ENCODE peak calls at places on chromosomes 4 and X, in four cellular contexts. One of them, this sample, is unnamed.

GRCh38 chrX:117538441-117539418 is 577.9 kb downstream of the KLHL13 start:
- DNase-seq in fibroblast of lung: no peak
- DNase-seq in SK-N-SH: no peak
- DNase-seq in heart left ventricle: no peak
- DNase-seq in this sample: no peak

GRCh38 chrX:49155243-49155899 is 7.2 kb upstream of the MAGIX start:
- DNase-seq in SK-N-SH: no peak
- DNase-seq in fibroblast of lung: peak; percentile 72
- DNase-seq in heart left ventricle: no peak
- DNase-seq in this sample: peak; percentile 80

GRCh38 chrX:16828126-16828908 is 41.8 kb downstream of the RBBP7 start:
- DNase-seq in heart left ventricle: no peak
- DNase-seq in SK-N-SH: no peak
- DNase-seq in fibroblast of lung: peak; percentile 95
- DNase-seq in this sample: peak; percentile 92

GRCh38 chrX:18887821-18888205 is 96.1 kb downstream of the PHKA2 start:
- DNase-seq in fibroblast of lung: peak; percentile 26
- DNase-seq in heart left ventricle: no peak
- DNase-seq in SK-N-SH: no peak
- DNase-seq in this sample: peak; percentile 16

GRCh38 chr4:119039160-119039559 is 96.5 kb upstream of the MYOZ2 start:
- DNase-seq in fibroblast of lung: no peak
- DNase-seq in heart left ventricle: no peak
- DNase-seq in SK-N-SH: no peak
- DNase-seq in this sample: no peak

GRCh38 chrX:24796204-24796603 is 102.5 kb downstream of the POLA1 start:
- DNase-seq in fibroblast of lung: no peak
- DNase-seq in heart left ventricle: no peak
- DNase-seq in SK-N-SH: no peak
- DNase-seq in this sample: no peak

GRCh38 chrX:134315893-134316292 is 78.9 kb downstream of the CCDC160 start:
- DNase-seq in SK-N-SH: no peak
- DNase-seq in heart left ventricle: no peak
- DNase-seq in fibroblast of lung: no peak
- DNase-seq in this sample: no peak

GRCh38 chr4:76998251-76998901 is 48.8 kb downstream of the SEPTIN11 start:
- DNase-seq in fibroblast of lung: peak; percentile 74
- DNase-seq in SK-N-SH: no peak
- DNase-seq in heart left ventricle: no peak
- DNase-seq in this sample: peak; percentile 70

GRCh38 chr4:107631568-107631967 is 88.5 kb downstream of the PAPSS1 start:
- DNase-seq in heart left ventricle: no peak
- DNase-seq in fibroblast of lung: peak; percentile 8
- DNase-seq in SK-N-SH: no peak
- DNase-seq in this sample: no peak

DNA sequence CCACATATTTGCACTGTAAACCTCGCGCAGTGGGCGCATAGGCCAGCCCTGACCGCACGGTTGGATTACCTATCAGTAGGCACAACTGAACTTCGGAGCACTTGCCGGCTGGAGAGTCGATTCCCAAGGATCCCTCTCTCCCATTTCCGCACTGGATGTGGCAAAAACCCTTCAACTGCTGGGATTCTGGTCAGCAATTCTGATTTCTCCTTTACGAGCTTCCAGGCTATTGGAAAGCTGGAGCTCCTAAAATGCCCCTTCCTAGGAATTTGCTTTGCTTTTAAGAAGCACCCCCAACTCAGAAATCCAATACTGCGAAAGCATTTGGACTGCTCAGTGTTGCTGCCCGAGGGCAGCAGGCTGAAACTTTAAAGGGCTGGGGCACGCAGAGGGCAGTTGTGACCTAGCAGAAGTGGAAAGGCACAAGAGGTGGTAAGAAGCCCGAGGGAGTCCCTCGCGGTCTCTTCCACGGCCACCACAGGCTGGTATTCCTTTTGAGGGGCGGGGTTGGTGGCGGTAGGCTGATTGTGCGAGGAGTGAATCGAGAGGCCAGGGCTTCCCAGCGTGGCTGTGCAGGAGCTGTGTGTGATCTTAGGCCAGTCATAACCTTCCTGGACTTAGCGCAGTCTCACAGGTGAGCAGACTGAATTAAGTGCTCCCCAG is 1.6 kb downstream of the ZAR1 start:
- DNase-seq in fibroblast of lung: no peak
- DNase-seq in SK-N-SH: no peak
- DNase-seq in heart left ventricle: no peak
- DNase-seq in this sample: no peak
- H3K27me3 ChIP-seq in fibroblast of lung: peaks cover 35% of the 10 kb centered on the region
- H3K27me3 ChIP-seq in SK-N-SH: no peaks in the 10 kb centered on the region
- H3K27me3 ChIP-seq in heart left ventricle: peaks cover 36% of the 10 kb centered on the region
- H3K27me3 ChIP-seq in this sample: peaks cover 59% of the 10 kb centered on the region

GRCh38 chrX:35276115-35276514 is 333.5 kb downstream of the FAM47B start:
- DNase-seq in fibroblast of lung: no peak
- DNase-seq in heart left ventricle: no peak
- DNase-seq in SK-N-SH: no peak
- DNase-seq in this sample: no peak
- H3K4me3 ChIP-seq in fibroblast of lung: no peak overlapping the region
- H3K4me3 ChIP-seq in heart left ventricle: no peak overlapping the region
- H3K4me3 ChIP-seq in SK-N-SH: no peak overlapping the region
- H3K4me3 ChIP-seq in this sample: no peak overlapping the region

GRCh38 chr4:2931765-2932560 is 31.2 kb downstream of the NOP14 start:
- DNase-seq in SK-N-SH: no peak
- DNase-seq in fibroblast of lung: no peak
- DNase-seq in heart left ventricle: peak; percentile 88
- DNase-seq in this sample: no peak
- TF ChIP-seq CTCF in SK-N-SH: no peak
- TF ChIP-seq CTCF in fibroblast of lung: no peak
- TF ChIP-seq CTCF in heart left ventricle: no peak
- TF ChIP-seq CTCF in this sample: no peak

GRCh38 chr4:8851321-8852117 is 20.1 kb downstream of the HMX1 start:
- DNase-seq in SK-N-SH: no peak
- DNase-seq in heart left ventricle: peak; percentile 41
- DNase-seq in fibroblast of lung: no peak
- DNase-seq in this sample: no peak
- H3K27me3 ChIP-seq in SK-N-SH: no peaks in the 10 kb centered on the region
- H3K27me3 ChIP-seq in heart left ventricle: peaks cover 49% of the 10 kb centered on the region
- H3K27me3 ChIP-seq in fibroblast of lung: peaks cover 16% of the 10 kb centered on the region
- H3K27me3 ChIP-seq in this sample: peaks cover 77% of the 10 kb centered on the region

GRCh38 chrX:39826813-39827543 is 270.8 kb downstream of the BCOR start:
- DNase-seq in heart left ventricle: no peak
- DNase-seq in fibroblast of lung: no peak
- DNase-seq in SK-N-SH: no peak
- DNase-seq in this sample: no peak
- H3K4me3 ChIP-seq in heart left ventricle: no peak overlapping the region
- H3K4me3 ChIP-seq in fibroblast of lung: no peak overlapping the region
- H3K4me3 ChIP-seq in SK-N-SH: no peak overlapping the region
- H3K4me3 ChIP-seq in this sample: no peak overlapping the region

DNA sequence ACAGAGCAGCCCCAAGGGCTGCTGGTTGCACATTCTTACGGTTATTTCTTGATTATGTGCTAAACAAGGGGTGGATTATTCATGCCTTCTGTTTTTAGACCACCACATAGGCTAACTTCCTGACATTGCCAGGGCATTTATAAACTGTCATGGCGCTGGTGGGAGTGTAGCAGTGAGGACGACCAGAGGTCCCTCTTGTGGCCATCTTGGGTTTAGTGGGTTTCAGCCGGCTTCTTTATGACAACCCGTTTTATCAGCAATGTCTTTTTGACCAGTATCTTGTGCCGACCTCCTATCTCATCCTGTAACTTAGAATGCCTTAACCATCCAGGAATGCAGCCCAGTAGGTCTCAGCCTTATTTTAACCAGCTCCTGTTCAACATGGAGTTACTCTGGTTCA is 212.4 kb upstream of the GRID2 start:
- DNase-seq in fibroblast of lung: no peak
- DNase-seq in SK-N-SH: no peak
- DNase-seq in heart left ventricle: no peak
- DNase-seq in this sample: no peak
- TF ChIP-seq CTCF in fibroblast of lung: no peak
- TF ChIP-seq CTCF in SK-N-SH: peak; percentile 45
- TF ChIP-seq CTCF in heart left ventricle: no peak
- TF ChIP-seq CTCF in this sample: no peak

DNA sequence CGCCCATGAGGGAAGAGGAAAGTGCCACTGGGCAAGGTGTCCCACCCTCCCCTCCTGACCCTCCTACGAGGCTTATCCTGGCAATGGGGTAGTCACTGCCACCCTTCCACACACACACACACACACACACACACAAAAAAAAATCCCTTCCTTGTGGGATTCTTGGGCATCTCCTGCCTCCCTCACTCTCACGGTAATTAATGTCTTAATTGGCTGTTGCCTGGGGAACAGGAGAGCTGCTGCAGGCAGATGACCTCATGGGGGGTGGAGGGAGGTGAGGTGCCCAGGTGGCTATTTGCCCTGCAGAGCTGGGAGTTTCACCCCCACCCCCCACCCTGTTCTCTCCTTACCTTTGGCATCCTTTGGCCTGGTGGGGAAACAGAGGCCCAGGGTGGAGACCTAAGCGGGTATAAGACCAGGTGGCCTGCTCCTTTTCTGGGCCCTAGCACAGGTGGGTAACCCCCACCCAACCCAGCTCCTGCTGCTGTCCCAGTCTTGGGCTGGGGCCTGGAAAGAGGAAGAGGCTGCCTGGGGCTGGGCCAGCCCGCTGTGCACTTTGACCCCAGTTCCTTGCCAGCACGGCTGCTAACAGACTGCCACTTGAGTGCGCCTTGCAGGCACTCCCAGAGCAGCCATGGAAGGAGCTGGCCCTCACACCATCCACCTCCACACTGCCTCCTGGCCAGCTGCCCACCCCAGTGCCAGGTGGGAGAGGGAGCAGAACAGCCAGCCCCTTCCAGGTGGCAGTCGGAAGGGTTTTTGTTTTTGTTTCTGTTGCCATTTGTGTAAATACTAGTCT is 12.6 kb downstream of the EFNB1 start:
- DNase-seq in SK-N-SH: no peak
- DNase-seq in heart left ventricle: no peak
- DNase-seq in fibroblast of lung: no peak
- DNase-seq in this sample: no peak
- H3K27me3 ChIP-seq in SK-N-SH: no peaks in the 10 kb centered on the region
- H3K27me3 ChIP-seq in heart left ventricle: no peaks in the 10 kb centered on the region
- H3K27me3 ChIP-seq in fibroblast of lung: no peaks in the 10 kb centered on the region
- H3K27me3 ChIP-seq in this sample: no peaks in the 10 kb centered on the region

DNA sequence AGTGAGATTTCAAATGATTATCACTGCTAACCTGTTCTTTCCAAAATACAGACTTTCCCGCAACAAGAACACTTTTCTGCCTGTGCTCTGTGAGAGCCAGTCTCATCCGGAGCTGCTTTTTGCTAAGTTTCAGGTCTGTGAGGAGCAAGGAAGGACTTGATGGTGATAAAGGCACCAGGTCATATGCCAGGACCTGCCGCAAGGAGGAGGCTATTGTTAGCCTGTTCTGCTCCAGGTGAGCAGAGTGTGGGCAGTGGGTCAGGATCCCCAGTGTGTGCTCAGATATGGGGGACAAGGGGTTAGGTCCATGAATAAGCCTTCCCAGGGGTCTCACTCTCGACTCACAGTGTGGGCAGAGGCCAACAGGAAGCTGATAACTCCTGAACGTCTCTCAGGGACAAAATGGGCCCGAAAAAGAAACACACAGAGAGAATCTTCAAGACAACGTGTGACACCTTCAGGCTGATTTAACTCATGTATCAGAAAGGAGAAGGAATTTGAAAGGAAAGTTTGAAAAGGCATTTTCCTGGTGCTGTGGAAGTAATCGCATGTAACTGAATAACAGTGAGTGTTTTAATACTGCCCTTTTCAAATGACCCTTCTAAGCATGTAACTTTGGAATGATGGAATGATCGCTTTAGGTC is 57.7 kb upstream of the PDLIM3 start:
- DNase-seq in SK-N-SH: no peak
- DNase-seq in heart left ventricle: no peak
- DNase-seq in fibroblast of lung: peak; percentile 14
- DNase-seq in this sample: peak; percentile 61
- H3K4me3 ChIP-seq in SK-N-SH: no peak overlapping the region
- H3K4me3 ChIP-seq in heart left ventricle: no peak overlapping the region
- H3K4me3 ChIP-seq in fibroblast of lung: no peak overlapping the region
- H3K4me3 ChIP-seq in this sample: no peak overlapping the region

GRCh38 chr4:153206534-153206933 is 2.3 kb downstream of the TRIM2 start:
- DNase-seq in SK-N-SH: no peak
- DNase-seq in heart left ventricle: no peak
- DNase-seq in fibroblast of lung: no peak
- DNase-seq in this sample: no peak

GRCh38 chr4:153209410-153209809 is 5.2 kb downstream of the TRIM2 start:
- DNase-seq in SK-N-SH: no peak
- DNase-seq in fibroblast of lung: no peak
- DNase-seq in heart left ventricle: no peak
- DNase-seq in this sample: no peak

GRCh38 chr4:153205757-153206156 is 1.5 kb downstream of the TRIM2 start:
- DNase-seq in SK-N-SH: no peak
- DNase-seq in fibroblast of lung: no peak
- DNase-seq in heart left ventricle: no peak
- DNase-seq in this sample: no peak

GRCh38 chr4:153207027-153207426 is 2.8 kb downstream of the TRIM2 start:
- DNase-seq in fibroblast of lung: no peak
- DNase-seq in SK-N-SH: no peak
- DNase-seq in heart left ventricle: no peak
- DNase-seq in this sample: no peak

GRCh38 chr4:153207561-153207960 is 3.3 kb downstream of the TRIM2 start:
- DNase-seq in heart left ventricle: peak; percentile 69
- DNase-seq in fibroblast of lung: peak; percentile 30
- DNase-seq in SK-N-SH: peak; percentile 51
- DNase-seq in this sample: peak; percentile 29
- TF ChIP-seq CTCF in heart left ventricle: peak; percentile 53
- TF ChIP-seq CTCF in fibroblast of lung: peak; percentile 67
- TF ChIP-seq CTCF in SK-N-SH: peak; percentile 62
- TF ChIP-seq CTCF in this sample: peak; percentile 57

GRCh38 chr4:6517171-6517570 is 44.8 kb upstream of the PPP2R2C start:
- DNase-seq in SK-N-SH: no peak
- DNase-seq in fibroblast of lung: no peak
- DNase-seq in heart left ventricle: no peak
- DNase-seq in this sample: no peak

GRCh38 chr4:6516281-6516680 is 43.9 kb upstream of the PPP2R2C start:
- DNase-seq in heart left ventricle: no peak
- DNase-seq in fibroblast of lung: no peak
- DNase-seq in SK-N-SH: no peak
- DNase-seq in this sample: no peak

GRCh38 chr4:6513678-6514077 is 41.3 kb upstream of the PPP2R2C start:
- DNase-seq in heart left ventricle: no peak
- DNase-seq in SK-N-SH: no peak
- DNase-seq in fibroblast of lung: no peak
- DNase-seq in this sample: no peak

GRCh38 chr4:6520051-6520450 is 47.6 kb upstream of the PPP2R2C start:
- DNase-seq in SK-N-SH: no peak
- DNase-seq in heart left ventricle: no peak
- DNase-seq in fibroblast of lung: no peak
- DNase-seq in this sample: no peak

DNA sequence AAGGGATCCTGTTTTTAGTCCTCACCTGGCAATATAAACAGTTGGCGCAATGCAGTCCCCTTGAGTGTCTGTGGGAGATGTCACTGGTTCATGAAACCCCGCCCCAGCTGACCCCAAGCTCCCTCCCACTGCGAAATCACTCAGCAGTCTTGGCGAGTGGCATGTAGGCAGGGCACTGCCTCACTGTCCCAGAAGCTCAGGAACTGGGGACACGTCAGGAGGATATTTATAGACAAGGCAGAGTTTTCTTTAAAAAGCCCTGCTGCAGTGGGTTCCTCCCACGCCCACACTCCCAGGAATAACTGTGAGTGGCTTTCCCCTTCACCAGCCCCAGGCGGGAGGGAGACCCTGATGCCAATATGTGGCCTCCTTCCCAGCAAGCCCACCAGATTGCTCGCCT is 44.3 kb upstream of the PPP2R2C start:
- DNase-seq in fibroblast of lung: no peak
- DNase-seq in SK-N-SH: no peak
- DNase-seq in heart left ventricle: no peak
- DNase-seq in this sample: peak; percentile 29
- H3K27me3 ChIP-seq in fibroblast of lung: no peaks in the 10 kb centered on the region
- H3K27me3 ChIP-seq in SK-N-SH: no peaks in the 10 kb centered on the region
- H3K27me3 ChIP-seq in heart left ventricle: no peaks in the 10 kb centered on the region
- H3K27me3 ChIP-seq in this sample: no peaks in the 10 kb centered on the region